ENCODE peak calls at places on chromosome 9, in six cellular contexts. A is WTC11, F is GM12878, O is H1, L is HepG2, J is K562. S is an unnamed sample.

GRCh38 chr9:95167998-95168397 is 149.5 kb downstream of the FANCC start:
- DNase-seq in O (peak), F (no peak), A (peak), L (peak), J (peak), S (peak)

GRCh38 chr9:133099726-133100517 is 21.1 kb downstream of the RALGDS start:
- DNase-seq in F (no peak), O (no peak), J (no peak), A (no peak), L (no peak), S (no peak)

GRCh38 chr9:116075191-116075590 is 78.4 kb upstream of the PAPPA start:
- DNase-seq in F (no peak), L (no peak), O (no peak), A (no peak), J (no peak), S (no peak)

GRCh38 chr9:116090030-116090770 is 63.4 kb upstream of the PAPPA start:
- DNase-seq in F (no peak), L (no peak), A (no peak), O (no peak), J (no peak), S (no peak)

GRCh38 chr9:117744390-117744789 is 40.2 kb downstream of the TLR4 start:
- DNase-seq in O (no peak), A (no peak), J (no peak), L (no peak), F (peak), S (no peak)

GRCh38 chr9:21070171-21070571 is 7.6 kb downstream of the IFNB1 start:
- DNase-seq in L (no peak), J (no peak), O (no peak), F (no peak), A (peak), S (peak)

GRCh38 chr9:101664432-101664831 is 69.7 kb upstream of the PPP3R2 start:
- DNase-seq in A (no peak), O (no peak), J (no peak), L (no peak), F (no peak), S (no peak)

GRCh38 chr9:4501147-4501507 is 10.9 kb downstream of the SLC1A1 start:
- DNase-seq in J (no peak), A (no peak), L (no peak), F (no peak), O (no peak), S (no peak)

GRCh38 chr9:135992486-135993408 is 31.6 kb upstream of the UBAC1 start:
- DNase-seq in J (peak), O (no peak), A (peak), L (peak), F (no peak), S (peak)

GRCh38 chr9:128027166-128027539 is 40.0 kb downstream of the NAIF1 start:
- DNase-seq in F (no peak), O (no peak), L (no peak), A (no peak), J (no peak), S (no peak)

GRCh38 chr9:131839281-131840084 is 99.6 kb upstream of the RAPGEF1 start:
- DNase-seq in J (no peak), F (no peak), O (no peak), A (no peak), L (no peak), S (no peak)

GRCh38 chr9:97753975-97754374 is 56.8 kb upstream of the XPA start:
- DNase-seq in A (no peak), L (no peak), O (no peak), F (no peak), J (no peak), S (no peak)

GRCh38 chr9:121599872-121600585 is 51.4 kb upstream of the DAB2IP start:
- DNase-seq in O (no peak), F (no peak), A (peak), L (no peak), J (no peak), S (peak)

GRCh38 chr9:124270504-124271335 is 13.0 kb downstream of the NEK6 start:
- DNase-seq in L (no peak), J (no peak), F (no peak), A (no peak), O (no peak), S (no peak)

GRCh38 chr9:92186631-92187030 is 71.4 kb upstream of the SPTLC1 start:
- DNase-seq in L (no peak), O (no peak), J (no peak), F (no peak), A (no peak), S (no peak)

GRCh38 chr9:92188969-92189781 is 74.0 kb upstream of the SPTLC1 start:
- DNase-seq in J (no peak), O (no peak), F (no peak), A (no peak), L (peak), S (peak)

GRCh38 chr9:92189782-92190535 is 74.7 kb upstream of the SPTLC1 start:
- DNase-seq in F (no peak), L (no peak), J (no peak), A (peak), O (no peak), S (peak)

GRCh38 chr9:92187390-92187789 is 72.2 kb upstream of the SPTLC1 start:
- DNase-seq in A (no peak), J (no peak), F (no peak), L (no peak), O (no peak), S (no peak)

GRCh38 chr9:92187989-92188714 is 72.9 kb upstream of the SPTLC1 start:
- DNase-seq in L (no peak), A (no peak), O (no peak), F (no peak), J (no peak), S (no peak)
- TF ChIP-seq CREB1 in L (no peak), A (no peak), O (no peak), F (no peak), J (no peak), S (no peak)

GRCh38 chr9:87076825-87077224 is 129.5 kb upstream of the GAS1 start:
- DNase-seq in A (no peak), J (no peak), O (no peak), L (no peak), F (no peak), S (no peak)
- TF ChIP-seq CREB1 in A (no peak), J (no peak), O (no peak), L (no peak), F (no peak), S (no peak)

GRCh38 chr9:106860731-106861584 is 2.0 kb upstream of the ZNF462 start:
- DNase-seq in F (no peak), O (no peak), J (no peak), L (no peak), A (peak), S (peak)
- TF ChIP-seq CREB1 in F (no peak), O (no peak), J (no peak), L (no peak), A (no peak), S (no peak)

DNA sequence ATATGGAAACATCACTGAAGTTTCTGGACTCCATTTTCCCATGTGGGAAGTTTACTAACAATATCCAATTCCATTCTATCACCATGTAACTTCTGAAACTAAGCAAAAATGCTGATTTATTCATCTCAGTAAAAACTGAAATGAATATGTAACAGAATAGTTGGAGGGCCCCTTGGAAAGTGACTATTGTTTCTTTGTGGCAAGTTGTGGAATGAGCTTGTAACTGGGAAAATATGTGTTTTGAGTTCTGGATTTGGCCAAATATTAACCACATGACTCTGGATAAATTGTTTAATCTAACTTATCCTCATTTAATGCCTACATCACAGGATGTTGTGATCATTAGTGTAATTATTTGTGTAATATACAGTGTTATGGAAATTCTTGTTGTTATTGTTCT is 619.3 kb downstream of the TLE4 start:
- DNase-seq in L (no peak), A (no peak), O (no peak), F (no peak), J (no peak), S (no peak)
- TF ChIP-seq CREB1 in L (no peak), A (no peak), O (no peak), F (no peak), J (no peak), S (no peak)

GRCh38 chr9:96617439-96618185 is 2.0 kb downstream of the CDC14B start:
- DNase-seq in O (no peak), A (peak), F (no peak), L (no peak), J (no peak), S (peak)
- TF ChIP-seq CREB1 in O (no peak), A (no peak), F (no peak), L (no peak), J (no peak), S (no peak)

DNA sequence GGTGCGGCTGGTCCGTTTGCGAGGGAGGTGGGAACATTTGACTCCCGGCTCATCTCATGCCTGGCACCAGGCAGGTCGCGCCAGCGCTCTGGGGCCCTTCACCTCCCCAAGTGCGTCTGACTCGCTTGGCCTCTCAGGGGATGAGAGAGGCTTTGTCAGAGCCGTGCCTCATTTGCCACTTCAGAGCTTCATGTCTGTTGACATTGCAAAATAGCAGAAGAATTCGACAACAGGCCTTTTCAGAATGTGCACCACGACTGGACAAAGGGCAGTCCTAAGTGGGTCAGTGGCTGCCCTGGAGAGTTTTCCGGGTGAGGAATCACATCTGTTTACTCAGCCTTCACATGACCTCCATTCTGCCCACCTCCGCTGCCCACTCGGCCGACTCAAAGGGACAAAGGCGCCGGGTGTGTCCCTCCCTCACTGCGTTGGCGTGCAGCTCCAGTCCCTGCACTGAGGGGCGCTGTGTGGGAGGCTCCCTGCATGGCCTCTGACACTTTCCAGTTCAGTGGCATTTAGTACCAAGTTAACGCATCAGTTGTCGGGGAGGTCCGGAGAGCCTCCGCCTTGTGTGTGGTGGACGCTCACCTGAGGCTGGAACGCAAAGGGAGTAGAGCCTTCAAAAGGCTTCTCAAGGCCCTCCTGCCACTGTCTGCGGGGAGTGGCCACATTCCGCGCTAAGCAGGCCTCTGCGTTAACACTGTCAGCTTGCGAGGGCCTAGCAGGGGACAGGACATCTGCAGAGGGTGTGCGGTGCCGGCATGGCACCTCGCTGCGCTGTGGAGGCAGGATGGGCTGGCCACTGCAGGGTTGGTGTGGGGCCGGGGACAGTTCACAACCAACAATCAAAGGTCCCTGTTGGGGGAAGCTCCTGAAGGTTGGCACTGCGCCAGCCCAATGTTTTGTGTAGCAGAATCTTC is 171.5 kb downstream of the NXNL2 start:
- DNase-seq in O (no peak), J (no peak), L (peak), A (peak), F (no peak), S (peak)
- TF ChIP-seq CREB1 in O (no peak), J (no peak), L (peak), A (no peak), F (no peak), S (no peak)

DNA sequence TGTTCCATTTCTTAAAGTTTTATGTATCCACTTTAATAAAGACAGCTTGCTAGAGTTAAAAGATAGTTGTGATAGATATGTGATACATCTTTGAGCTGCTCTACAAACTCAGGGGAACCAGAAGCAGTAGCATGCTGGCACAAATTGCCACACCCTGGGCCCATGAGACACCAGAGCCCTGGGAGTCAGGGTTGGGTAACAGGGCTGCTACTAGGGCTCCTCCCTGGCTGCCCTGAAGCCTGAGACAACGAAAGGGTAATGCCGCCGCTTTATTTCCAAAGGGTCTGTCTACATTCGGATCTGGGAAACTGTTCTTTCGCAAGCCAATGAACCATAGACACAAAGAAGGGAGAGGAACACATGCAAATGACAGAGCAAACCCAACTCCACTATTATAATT is 29.2 kb downstream of the PTPN3 start:
- DNase-seq in O (no peak), L (no peak), F (no peak), J (no peak), A (no peak), S (no peak)
- TF ChIP-seq CREB1 in O (no peak), L (no peak), F (no peak), J (no peak), A (no peak), S (no peak)

S was measured in GM23338.